ENCODE peak calls at places on chromosomes 13 and 19, in ten cellular contexts. S is fibroblast of lung, Y is tibial nerve, I is keratinocyte, W is pancreas, O is sigmoid colon, J is psoas muscle, M is IMR-90, G is kidney, L is ovary. C is an unnamed sample. For H3K4me1, the result is how much of the 10 kb centered on the place peaks cover.

GRCh38 chr19:30450945-30451344 is 78.8 kb downstream of the ZNF536 start:
- DNase-seq in S (no peak), Y (no peak), I (no peak), W (no peak), O (no peak), J (no peak), M (no peak), G (peak), L (peak), C (no peak)

GRCh38 chr19:3163230-3163886 is 15.2 kb upstream of the S1PR4 start:
- DNase-seq in S (peak), Y (peak), I (no peak), W (peak), O (peak), J (no peak), M (peak), G (peak), L (peak), C (peak)

GRCh38 chr19:18072335-18072734 is 14.4 kb downstream of the IL12RB1 start:
- DNase-seq in S (no peak), Y (no peak), I (no peak), W (no peak), O (no peak), J (no peak), M (no peak), G (no peak), L (no peak), C (no peak)

GRCh38 chr13:77846173-77846572 is 72.5 kb downstream of the EDNRB start:
- DNase-seq in S (no peak), Y (no peak), I (no peak), W (no peak), O (no peak), J (no peak), M (no peak), G (no peak), L (no peak), C (no peak)

GRCh38 chr13:94175076-94175475 is 304.4 kb downstream of the DCT start:
- DNase-seq in S (no peak), Y (no peak), I (no peak), W (no peak), O (no peak), J (no peak), M (no peak), G (no peak), L (no peak), C (no peak)

GRCh38 chr19:8085606-8086464 is 33.3 kb downstream of the CCL25 start:
- DNase-seq in S (no peak), Y (no peak), I (no peak), W (no peak), O (no peak), J (no peak), M (no peak), G (no peak), L (no peak), C (no peak)

GRCh38 chr13:72891423-72891822 is 109.5 kb downstream of the PIBF1 start:
- DNase-seq in S (no peak), Y (no peak), I (no peak), W (no peak), O (no peak), J (no peak), M (no peak), G (no peak), L (no peak), C (no peak)

GRCh38 chr19:32017341-32017948 is 328.0 kb upstream of the ZNF507 start:
- DNase-seq in S (peak), Y (peak), I (no peak), W (no peak), O (no peak), J (no peak), M (no peak), G (no peak), L (no peak), C (no peak)

GRCh38 chr19:11452814-11453335 is 17.4 kb downstream of the PRKCSH start:
- DNase-seq in S (no peak), Y (no peak), I (no peak), W (no peak), O (no peak), J (no peak), M (no peak), G (no peak), L (no peak), C (no peak)

GRCh38 chr19:45446295-45446694 is 21.5 kb upstream of the FOSB start:
- DNase-seq in S (peak), Y (no peak), I (no peak), W (no peak), O (no peak), J (no peak), M (peak), G (no peak), L (no peak), C (no peak)

GRCh38 chr19:44607049-44607448 is 6.3 kb upstream of the IGSF23 start:
- DNase-seq in S (peak), Y (no peak), I (no peak), W (no peak), O (no peak), J (no peak), M (peak), G (no peak), L (no peak), C (no peak)

GRCh38 chr13:93951153-93951552 is 528.3 kb downstream of the DCT start:
- DNase-seq in S (no peak), Y (no peak), I (no peak), W (no peak), O (no peak), J (no peak), M (peak), G (no peak), L (no peak), C (no peak)

GRCh38 chr13:52723181-52723580 is 16.4 kb downstream of the CNMD start:
- DNase-seq in S (no peak), Y (no peak), I (no peak), W (no peak), O (no peak), J (no peak), M (no peak), G (no peak), L (no peak), C (no peak)

GRCh38 chr13:57825066-57825465 is 193.5 kb downstream of the PCDH17 start:
- DNase-seq in S (no peak), Y (no peak), I (no peak), W (no peak), O (no peak), J (no peak), M (no peak), G (no peak), L (no peak), C (no peak)

GRCh38 chr19:13093407-13094284 is 9.0 kb downstream of the LYL1 start:
- DNase-seq in S (peak), Y (peak), I (peak), W (peak), O (peak), J (peak), M (peak), G (peak), L (peak), C (no peak)

GRCh38 chr19:13092608-13093260 is 9.9 kb downstream of the LYL1 start:
- DNase-seq in S (peak), Y (no peak), I (no peak), W (no peak), O (no peak), J (no peak), M (peak), G (no peak), L (peak), C (no peak)

GRCh38 chr19:13090511-13091231 is 12.0 kb downstream of the LYL1 start:
- DNase-seq in S (no peak), Y (no peak), I (no peak), W (no peak), O (no peak), J (no peak), M (no peak), G (no peak), L (peak), C (no peak)

GRCh38 chr19:13091400-13092161 is 11.1 kb downstream of the LYL1 start:
- DNase-seq in S (peak), Y (peak), I (no peak), W (no peak), O (peak), J (peak), M (peak), G (no peak), L (peak), C (no peak)

DNA sequence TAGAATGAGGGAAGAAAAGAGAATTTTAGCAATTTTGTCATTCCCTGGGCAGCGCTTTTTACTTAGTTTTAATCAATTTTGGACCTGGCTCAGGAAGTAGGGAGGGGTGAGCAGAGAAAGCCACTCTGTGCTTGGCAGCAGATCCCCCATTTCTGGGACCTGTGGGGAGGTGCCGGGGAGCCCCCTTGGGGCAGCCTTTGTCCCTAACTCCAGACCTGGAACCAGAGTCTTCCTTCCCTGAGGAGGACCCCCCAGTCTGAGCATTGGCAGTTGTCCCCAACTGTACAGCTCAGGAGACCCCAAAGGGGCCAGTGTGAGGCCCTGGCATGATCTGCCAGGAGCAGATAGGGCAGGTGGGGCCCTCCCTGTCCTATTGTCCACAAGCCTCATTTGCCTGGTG is 10.5 kb downstream of the LYL1 start:
- DNase-seq in S (no peak), Y (no peak), I (no peak), W (no peak), O (no peak), J (no peak), M (no peak), G (no peak), L (peak), C (no peak)
- H3K4me1 ChIP-seq in S (under half), Y (under half), I (under half), W (under half), O (under half), J (under half), M (under half), G (under half), L (under half), C (under half)

GRCh38 chr13:62931901-62932883 is 1516.5 kb upstream of the PCDH20 start:
- DNase-seq in S (peak), Y (no peak), I (no peak), W (no peak), O (no peak), J (no peak), M (peak), G (no peak), L (no peak), C (no peak)
- H3K4me3 ChIP-seq in S (no peak), Y (no peak), I (no peak), W (no peak), O (no peak), J (no peak), M (no peak), G (no peak), L (no peak), C (no peak)

DNA sequence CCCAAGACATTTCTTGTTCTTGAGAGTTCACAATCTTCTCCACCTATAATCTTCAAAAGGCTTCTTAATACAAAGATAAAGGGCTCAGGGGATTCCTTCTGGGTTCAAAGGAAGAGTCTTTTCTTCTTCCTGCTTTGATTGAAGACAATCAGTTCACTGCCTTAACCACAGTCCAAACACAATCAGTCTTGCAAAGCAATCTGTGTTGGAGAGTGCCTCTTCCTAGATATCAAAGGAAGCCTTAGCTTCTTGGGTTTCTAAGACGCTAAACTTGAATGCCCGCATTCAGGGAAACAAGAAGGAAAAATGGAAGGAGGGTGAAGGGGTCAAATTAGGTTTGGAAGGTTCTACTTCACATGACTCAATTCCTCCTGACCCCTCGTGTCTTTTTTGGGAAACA is 27.2 kb downstream of the RANBP3 start:
- DNase-seq in S (no peak), Y (no peak), I (no peak), W (no peak), O (no peak), J (no peak), M (no peak), G (no peak), L (no peak), C (no peak)
- H3K4me1 ChIP-seq in S (under half), Y (under half), I (under half), W (under half), O (under half), J (half or more), M (half or more), G (under half), L (under half), C (under half)

DNA sequence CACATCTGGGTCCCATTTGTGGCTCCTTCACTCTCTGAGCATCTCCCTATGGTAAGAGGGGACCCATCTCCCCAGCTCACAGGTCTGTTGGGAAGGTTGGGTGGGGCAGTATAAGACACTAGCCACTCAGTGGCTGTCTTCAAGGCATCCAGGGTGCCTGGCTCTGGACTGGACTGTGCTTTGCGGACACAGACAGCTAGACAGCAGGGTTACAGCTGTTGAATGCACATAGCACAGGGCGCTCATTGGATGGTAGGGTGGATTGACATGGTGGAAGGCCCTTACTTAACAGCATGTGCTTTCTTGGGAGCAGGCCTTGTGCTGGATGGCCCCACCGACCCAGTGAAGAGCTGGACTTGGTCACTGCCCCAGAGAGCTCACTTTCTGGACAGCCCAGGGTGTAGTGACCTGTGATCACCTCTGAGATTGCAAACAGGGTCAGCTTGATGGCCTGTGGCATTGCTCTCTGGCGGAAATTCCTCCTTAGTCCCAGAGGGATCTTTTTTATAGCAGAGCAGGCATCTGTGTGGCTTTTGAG is 1.9 kb downstream of the ZNF444 start:
- DNase-seq in S (no peak), Y (no peak), I (no peak), W (no peak), O (no peak), J (no peak), M (no peak), G (no peak), L (no peak), C (no peak)
- H3K4me3 ChIP-seq in S (no peak), Y (no peak), I (no peak), W (no peak), O (no peak), J (no peak), M (no peak), G (peak), L (no peak), C (no peak)

DNA sequence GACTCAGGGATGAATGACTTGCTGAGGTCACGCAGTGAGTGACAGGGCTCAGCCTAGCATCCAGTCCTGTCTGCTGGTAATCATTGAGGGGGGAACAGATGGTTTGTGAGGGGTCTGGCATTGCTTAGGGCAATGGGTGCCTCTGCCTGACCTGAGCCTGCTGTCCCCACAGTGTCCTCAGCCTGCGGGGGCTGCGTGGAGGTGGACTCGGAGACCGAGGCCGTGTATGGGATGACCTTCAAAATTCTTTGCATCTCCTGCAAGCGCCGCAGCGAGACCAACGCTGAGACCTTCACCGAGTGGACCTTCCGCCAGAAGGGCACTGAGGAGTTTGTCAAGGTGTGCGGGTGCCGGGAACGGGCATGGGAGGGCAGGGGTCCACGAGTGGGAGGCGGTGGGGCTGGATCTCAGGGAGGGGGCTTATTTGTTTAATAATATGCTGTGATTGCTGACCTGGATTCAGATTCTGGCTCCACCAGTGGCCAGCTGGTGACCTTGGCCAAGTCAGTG is 2.1 kb downstream of the SCN1B start:
- DNase-seq in S (no peak), Y (no peak), I (no peak), W (no peak), O (no peak), J (no peak), M (no peak), G (no peak), L (no peak), C (no peak)
- H3K4me1 ChIP-seq in S (under half), Y (under half), I (under half), W (under half), O (under half), J (half or more), M (under half), G (under half), L (under half), C (under half)

DNA sequence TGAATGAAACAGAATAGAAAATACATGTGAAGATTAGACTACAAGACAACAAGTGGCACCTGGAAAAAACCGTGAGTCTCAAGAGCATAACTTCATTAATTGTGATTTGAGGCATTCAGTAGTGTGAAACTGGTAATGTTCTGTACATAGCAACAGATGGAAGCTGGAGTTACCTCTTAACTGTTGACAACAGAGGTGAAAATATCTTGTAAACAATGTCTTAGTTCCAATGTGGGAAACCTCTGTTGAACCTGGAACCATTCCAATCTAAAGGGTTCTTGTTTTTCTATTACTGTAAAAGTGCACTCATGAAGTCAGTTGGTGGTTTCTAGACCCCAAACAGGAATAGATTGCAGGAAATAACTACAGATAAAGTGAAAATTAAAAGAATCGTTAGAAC is 728.4 kb downstream of the SLITRK1 start:
- DNase-seq in S (no peak), Y (no peak), I (no peak), W (no peak), O (no peak), J (no peak), M (no peak), G (no peak), L (no peak), C (no peak)
- H3K4me3 ChIP-seq in S (no peak), Y (no peak), I (no peak), W (no peak), O (no peak), J (no peak), M (no peak), G (no peak), L (no peak), C (no peak)

GRCh38 chr13:27621116-27621365 is 651 bp upstream of the POLR1D start:
- DNase-seq in S (no peak), Y (no peak), I (no peak), W (no peak), O (no peak), J (no peak), M (no peak), G (no peak), L (no peak), C (no peak)
- H3K4me1 ChIP-seq in S (under half), Y (under half), I (under half), W (under half), O (under half), J (under half), M (under half), G (under half), L (under half), C (under half)

DNA sequence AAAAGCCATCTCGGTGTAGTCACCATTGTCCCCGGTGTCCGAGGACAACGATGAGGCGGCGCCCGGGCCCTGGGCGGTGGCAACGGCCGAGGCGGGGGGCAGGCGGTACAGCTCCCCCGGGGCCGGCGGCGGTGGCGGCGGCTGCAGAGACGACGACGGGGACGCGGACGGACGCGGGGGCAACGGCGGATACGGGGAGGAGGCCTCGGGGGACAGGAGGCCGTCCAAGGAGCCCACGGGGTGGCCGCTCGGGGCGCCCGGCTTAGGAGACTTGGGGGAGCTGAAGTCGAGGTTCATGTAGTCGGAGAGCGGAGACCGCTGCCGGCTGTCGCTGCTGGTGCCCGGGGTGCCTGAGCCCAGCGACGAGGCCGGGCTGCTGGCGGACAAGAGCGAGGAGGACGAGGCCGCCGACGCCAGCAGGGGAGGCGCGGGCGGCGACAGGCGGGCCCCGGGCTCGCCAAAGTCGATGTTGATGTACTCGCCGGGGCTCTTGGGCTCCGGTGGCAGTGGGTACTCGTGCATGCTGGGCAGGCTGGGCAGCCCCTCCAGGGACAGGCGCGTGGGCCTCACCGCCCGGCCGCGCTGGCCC is 3.5 kb downstream of the IRS2 start:
- DNase-seq in S (no peak), Y (no peak), I (no peak), W (no peak), O (no peak), J (no peak), M (no peak), G (peak), L (no peak), C (no peak)
- H3K4me3 ChIP-seq in S (no peak), Y (no peak), I (no peak), W (no peak), O (peak), J (peak), M (no peak), G (no peak), L (no peak), C (no peak)

GRCh38 chr13:110323172-110323851 is 16.2 kb downstream of the COL4A2 start:
- DNase-seq in S (peak), Y (no peak), I (no peak), W (no peak), O (peak), J (no peak), M (peak), G (no peak), L (no peak), C (no peak)

GRCh38 chr13:110320645-110321044 is 13.6 kb downstream of the COL4A2 start:
- DNase-seq in S (no peak), Y (no peak), I (no peak), W (no peak), O (no peak), J (no peak), M (no peak), G (no peak), L (no peak), C (no peak)

GRCh38 chr13:110323986-110324749 is 17.1 kb downstream of the COL4A2 start:
- DNase-seq in S (no peak), Y (no peak), I (no peak), W (no peak), O (peak), J (no peak), M (no peak), G (no peak), L (no peak), C (no peak)

GRCh38 chr13:110322126-110322827 is 15.2 kb downstream of the COL4A2 start:
- DNase-seq in S (no peak), Y (no peak), I (no peak), W (no peak), O (peak), J (no peak), M (no peak), G (peak), L (no peak), C (no peak)

DNA sequence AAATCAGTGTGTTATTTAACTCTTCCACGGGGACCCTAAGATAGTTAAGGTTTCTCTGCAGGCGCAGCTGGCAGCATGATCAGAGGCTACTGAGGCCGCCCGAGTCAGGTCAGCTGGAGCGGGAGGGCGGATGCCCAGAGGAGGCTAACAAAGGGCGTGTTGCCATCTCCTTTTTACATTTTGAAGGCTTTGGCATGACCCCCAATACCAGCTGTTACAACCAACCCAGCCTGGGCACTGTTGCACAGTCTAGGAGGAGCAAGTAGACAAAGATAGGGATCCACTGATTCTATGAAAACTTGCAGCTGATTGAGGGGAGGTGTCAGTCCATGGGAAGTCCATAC is 15.7 kb downstream of the COL4A2 start:
- DNase-seq in S (no peak), Y (no peak), I (no peak), W (no peak), O (no peak), J (no peak), M (no peak), G (no peak), L (no peak), C (no peak)
- H3K4me1 ChIP-seq in S (under half), Y (under half), I (under half), W (under half), O (under half), J (under half), M (under half), G (under half), L (under half), C (under half)